ENCODE peak calls at places on chromosomes 5 and 9, in six cellular contexts. A is CD4-positive, alpha-beta T cell; Y is T-helper 1 cell; Z is frontal cortex; V is cardiac muscle cell; K is dermis microvascular lymphatic vessel endothelial cell. H is an unnamed sample.

GRCh38 chr9:35666045-35666444 is 1.1 kb upstream of the ARHGEF39 start:
- DNase-seq in A (no peak), Z (no peak), Y (no peak), K (no peak), V (no peak), H (no peak)

GRCh38 chr9:96411129-96411820 is 6.9 kb downstream of the ZNF367 start:
- DNase-seq in Y (no peak), Z (no peak), V (no peak), A (no peak), K (no peak), H (no peak)

GRCh38 chr5:40223884-40224402 is 455.8 kb upstream of the PTGER4 start:
- DNase-seq in A (no peak), Y (peak; percentile 90), K (no peak), Z (no peak), V (no peak), H (no peak)

GRCh38 chr5:140549237-140550144 is 2.0 kb downstream of the EIF4EBP3 start:
- DNase-seq in Z (peak; percentile 25), A (no peak), V (peak; percentile 28), K (no peak), Y (no peak), H (no peak)

GRCh38 chr5:58318468-58318867 is 141.4 kb downstream of the PLK2 start:
- DNase-seq in Z (no peak), K (no peak), A (no peak), V (no peak), Y (no peak), H (no peak)

GRCh38 chr5:177370488-177371119 is 12.9 kb downstream of the RGS14 start:
- DNase-seq in Y (peak; percentile 71), A (peak; percentile 68), K (peak; percentile 72), Z (peak; percentile 77), V (peak; percentile 96), H (peak; percentile 96)

GRCh38 chr5:150078802-150079654 is 7.3 kb downstream of the CSF1R start:
- DNase-seq in V (no peak), K (no peak), Z (peak; percentile 2), A (no peak), Y (no peak), H (no peak)

GRCh38 chr5:41648976-41649375 is 138.6 kb upstream of the PLCXD3 start:
- DNase-seq in Z (no peak), A (no peak), K (no peak), V (no peak), Y (no peak), H (no peak)

GRCh38 chr9:117715411-117715989 is 11.3 kb downstream of the TLR4 start:
- DNase-seq in A (no peak), V (no peak), K (no peak), Z (no peak), Y (no peak), H (no peak)

GRCh38 chr5:112977440-112977861 is 853 bp downstream of the DCP2 start:
- DNase-seq in V (no peak), Z (no peak), Y (no peak), K (no peak), A (no peak), H (no peak)

GRCh38 chr5:132751444-132751843 is 4.2 kb downstream of the CCNI2 start:
- DNase-seq in K (no peak), Y (peak; percentile 69), V (no peak), A (no peak), Z (no peak), H (no peak)

GRCh38 chr5:177957241-177957640 is 38.8 kb downstream of the PROP1 start:
- DNase-seq in K (no peak), Z (no peak), Y (no peak), A (no peak), V (no peak), H (no peak)

GRCh38 chr9:92636627-92637026 is 33.3 kb downstream of the IPPK start:
- DNase-seq in K (no peak), V (no peak), Y (no peak), A (no peak), Z (no peak), H (no peak)

GRCh38 chr5:67165524-67166459 is 30.8 kb downstream of the CD180 start:
- DNase-seq in V (peak; percentile 84), K (peak; percentile 69), Z (peak; percentile 76), Y (peak; percentile 91), A (peak; percentile 80), H (no peak)

GRCh38 chr9:129910628-129911567 is 75.6 kb downstream of the USP20 start:
- DNase-seq in K (no peak), Z (no peak), Y (no peak), A (no peak), V (no peak), H (no peak)

GRCh38 chr9:97954550-97954989 is 16.6 kb upstream of the HEMGN start:
- DNase-seq in Z (no peak), V (peak; percentile 77), Y (peak; percentile 65), A (peak; percentile 53), K (peak; percentile 27), H (peak; percentile 55)

GRCh38 chr5:93604119-93604963 is 21.3 kb downstream of the NR2F1 start:
- DNase-seq in Y (no peak), K (no peak), V (no peak), A (no peak), Z (no peak), H (no peak)

GRCh38 chr9:34430843-34431437 is 27.4 kb downstream of the FAM219A start:
- DNase-seq in K (peak; percentile 50), Y (peak; percentile 17), Z (peak; percentile 47), V (peak; percentile 88), A (no peak), H (peak; percentile 28)

GRCh38 chr5:127416896-127417295 is 100.5 kb upstream of the PRRC1 start:
- DNase-seq in V (no peak), Z (no peak), A (no peak), Y (no peak), K (no peak), H (no peak)

GRCh38 chr5:73399761-73400160 is 48.8 kb downstream of the FOXD1 start:
- DNase-seq in K (no peak), V (no peak), A (no peak), Y (no peak), Z (no peak), H (no peak)

GRCh38 chr5:73296772-73297171 is 123.8 kb downstream of the TMEM174 start:
- DNase-seq in V (no peak), A (no peak), K (no peak), Y (no peak), Z (no peak), H (no peak)

GRCh38 chr5:65390208-65390607 is 91.5 kb downstream of the ADAMTS6 start:
- DNase-seq in A (no peak), V (no peak), Z (no peak), K (no peak), Y (no peak), H (no peak)

GRCh38 chr9:110752766-110753165 is 84.2 kb downstream of the MUSK start:
- DNase-seq in V (no peak), Y (no peak), Z (no peak), K (no peak), A (no peak), H (no peak)

GRCh38 chr9:70043689-70044449 is at the start of gene MAMDC2:
- DNase-seq in Z (peak; percentile 53), Y (no peak), A (no peak), K (no peak), V (peak; percentile 81), H (peak; percentile 21)

GRCh38 chr5:93273176-93273575 is 307.8 kb downstream of the NR2F1-AS1 start:
- DNase-seq in Y (no peak), Z (no peak), V (no peak), K (no peak), A (no peak), H (no peak)

GRCh38 chr5:54679686-54680085 is 162.1 kb downstream of the SNX18 start:
- DNase-seq in V (no peak), Y (no peak), K (no peak), A (no peak), Z (no peak), H (no peak)

GRCh38 chr5:176770431-176770830 is 39.9 kb upstream of the UNC5A start:
- DNase-seq in V (no peak), K (no peak), Z (no peak), A (no peak), Y (no peak), H (no peak)

GRCh38 chr9:88721028-88721427 is 186.1 kb downstream of the NXNL2 start:
- DNase-seq in Y (no peak), V (no peak), A (no peak), Z (no peak), K (no peak), H (no peak)

GRCh38 chr9:98998441-98999151 is 54.9 kb downstream of the COL15A1 start:
- DNase-seq in Z (peak; percentile 71), Y (peak; percentile 34), A (peak; percentile 44), K (no peak), V (peak; percentile 77), H (peak; percentile 87)

GRCh38 chr5:95084757-95085156 is 200.1 kb downstream of the MCTP1 start:
- DNase-seq in V (no peak), K (no peak), Z (no peak), A (no peak), Y (no peak), H (no peak)

GRCh38 chr5:125199968-125200841 is 453.8 kb upstream of the ZNF608 start:
- DNase-seq in Z (no peak), K (no peak), V (peak; percentile 61), A (no peak), Y (no peak), H (no peak)

GRCh38 chr5:75465480-75465879 is 45.9 kb downstream of the CERT1 start:
- DNase-seq in K (peak; percentile 67), A (no peak), Z (no peak), V (peak; percentile 9), Y (no peak), H (no peak)

GRCh38 chr5:60835554-60835953 is 8.5 kb downstream of the ELOVL7 start:
- DNase-seq in K (no peak), A (no peak), Z (no peak), Y (no peak), V (no peak), H (no peak)

GRCh38 chr5:126016256-126016655 is 407.0 kb upstream of the GRAMD2B start:
- DNase-seq in Z (no peak), A (no peak), K (no peak), V (no peak), Y (no peak), H (no peak)